ENCODE peak calls at places on chromosomes 7 and 10, in eight cellular contexts. J, P, R, L, G, E, T and I are unnamed samples.

GRCh38 chr7:149873968-149874643 is at the start of gene ATP6V0E2:
- DNase-seq in J (no peak), P (no peak), R (no peak), L (no peak), G (no peak), E (no peak), T (no peak), I (no peak)

GRCh38 chr10:123135415-123136141 is at the start of gene HMX3:
- DNase-seq in J (no peak), P (peak), R (peak), L (no peak), G (no peak), E (no peak), T (no peak), I (peak)

GRCh38 chr7:107078517-107078966 is 34.0 kb downstream of the PRKAR2B start:
- DNase-seq in J (peak), P (peak), R (peak), L (no peak), G (no peak), E (peak), T (no peak), I (no peak)

GRCh38 chr10:19922236-19922963 is 106.2 kb downstream of the PLXDC2 start:
- DNase-seq in J (no peak), P (peak), R (peak), L (no peak), G (no peak), E (no peak), T (no peak), I (no peak)

GRCh38 chr10:29681700-29682444 is 47.1 kb upstream of the SVIL start:
- DNase-seq in J (no peak), P (no peak), R (no peak), L (no peak), G (no peak), E (no peak), T (no peak), I (no peak)

GRCh38 chr10:71782917-71783490 is 9.7 kb upstream of the VSIR start:
- DNase-seq in J (no peak), P (no peak), R (no peak), L (no peak), G (no peak), E (no peak), T (no peak), I (no peak)

GRCh38 chr7:150565239-150565638 is 2.0 kb upstream of the GIMAP4 start:
- DNase-seq in J (no peak), P (no peak), R (no peak), L (no peak), G (no peak), E (no peak), T (no peak), I (no peak)

GRCh38 chr10:43204394-43204942 is 62.4 kb downstream of the RASGEF1A start:
- DNase-seq in J (no peak), P (no peak), R (no peak), L (no peak), G (no peak), E (no peak), T (no peak), I (peak)

GRCh38 chr10:132524443-132525285 is 12.9 kb upstream of the INPP5A start:
- DNase-seq in J (no peak), P (no peak), R (no peak), L (no peak), G (no peak), E (no peak), T (peak), I (no peak)

GRCh38 chr10:54903770-54904169 is 102.7 kb upstream of the PCDH15 start:
- DNase-seq in J (no peak), P (no peak), R (no peak), L (no peak), G (no peak), E (no peak), T (no peak), I (no peak)

GRCh38 chr10:73094249-73094850 is 2.3 kb downstream of the P4HA1 start:
- DNase-seq in J (no peak), P (peak), R (peak), L (no peak), G (no peak), E (no peak), T (no peak), I (no peak)

GRCh38 chr10:11297136-11297535 is 279.5 kb downstream of the CELF2 start:
- DNase-seq in J (no peak), P (no peak), R (no peak), L (no peak), G (no peak), E (no peak), T (no peak), I (no peak)

GRCh38 chr7:99143853-99144672 is at the start of gene SMURF1:
- DNase-seq in J (peak), P (peak), R (peak), L (no peak), G (peak), E (no peak), T (peak), I (peak)

GRCh38 chr7:85065888-85066485 is 120.9 kb downstream of the SEMA3D start:
- DNase-seq in J (no peak), P (no peak), R (peak), L (no peak), G (no peak), E (no peak), T (no peak), I (no peak)

GRCh38 chr7:138259675-138260074 is 183.4 kb downstream of the AKR1D1 start:
- DNase-seq in J (no peak), P (no peak), R (no peak), L (no peak), G (no peak), E (no peak), T (no peak), I (no peak)

GRCh38 chr7:24756545-24756988 is 697 bp downstream of the GSDME start:
- DNase-seq in J (no peak), P (no peak), R (peak), L (no peak), G (no peak), E (no peak), T (peak), I (no peak)

GRCh38 chr7:14899065-14899464 is 3.5 kb downstream of the DGKB start:
- DNase-seq in J (no peak), P (peak), R (no peak), L (no peak), G (no peak), E (no peak), T (no peak), I (no peak)

GRCh38 chr10:10053051-10053450 is 964.6 kb upstream of the CELF2 start:
- DNase-seq in J (no peak), P (peak), R (no peak), L (no peak), G (no peak), E (no peak), T (no peak), I (no peak)

GRCh38 chr10:60964257-60965235 is 20.6 kb upstream of the RHOBTB1 start:
- DNase-seq in J (peak), P (peak), R (peak), L (peak), G (peak), E (no peak), T (peak), I (peak)

GRCh38 chr10:990808-991207 is 2.6 kb downstream of the GTPBP4 start:
- DNase-seq in J (no peak), P (no peak), R (no peak), L (no peak), G (no peak), E (no peak), T (no peak), I (no peak)

GRCh38 chr7:1576521-1577253 is 6.9 kb upstream of the PSMG3 start:
- DNase-seq in J (no peak), P (no peak), R (no peak), L (no peak), G (no peak), E (no peak), T (no peak), I (no peak)

GRCh38 chr10:8214587-8214986 is 160.1 kb downstream of the GATA3 start:
- DNase-seq in J (no peak), P (no peak), R (no peak), L (no peak), G (no peak), E (no peak), T (no peak), I (no peak)

GRCh38 chr10:10209152-10209551 is 808.5 kb upstream of the CELF2 start:
- DNase-seq in J (no peak), P (peak), R (peak), L (no peak), G (no peak), E (no peak), T (no peak), I (no peak)

GRCh38 chr10:43816351-43817321 is 168.0 kb upstream of the ZNF32 start:
- DNase-seq in J (no peak), P (peak), R (peak), L (peak), G (no peak), E (peak), T (no peak), I (no peak)

GRCh38 chr7:130821864-130822263 is 87.9 kb upstream of the KLF14 start:
- DNase-seq in J (no peak), P (peak), R (no peak), L (no peak), G (no peak), E (no peak), T (no peak), I (no peak)

GRCh38 chr7:142568430-142569097 is 180.7 kb upstream of the PRSS1 start:
- DNase-seq in J (no peak), P (peak), R (peak), L (no peak), G (no peak), E (peak), T (no peak), I (no peak)

GRCh38 chr10:73965890-73966768 is 31.8 kb upstream of the VCL start:
- DNase-seq in J (peak), P (peak), R (peak), L (peak), G (no peak), E (peak), T (peak), I (peak)

GRCh38 chr10:43206391-43207235 is 60.3 kb downstream of the RASGEF1A start:
- DNase-seq in J (no peak), P (no peak), R (no peak), L (no peak), G (peak), E (no peak), T (peak), I (peak)

GRCh38 chr7:2242541-2243482 is 786 bp downstream of the NUDT1 start:
- DNase-seq in J (peak), P (no peak), R (peak), L (no peak), G (no peak), E (no peak), T (no peak), I (peak)

GRCh38 chr7:5574770-5575269 is 151.2 kb upstream of the TNRC18 start:
- DNase-seq in J (no peak), P (no peak), R (no peak), L (no peak), G (no peak), E (no peak), T (peak), I (peak)

GRCh38 chr7:2098056-2098455 is 134.7 kb downstream of the MAD1L1 start:
- DNase-seq in J (no peak), P (no peak), R (no peak), L (no peak), G (no peak), E (no peak), T (no peak), I (no peak)

GRCh38 chr10:120581496-120581895 is 124.5 kb downstream of the PLPP4 start:
- DNase-seq in J (no peak), P (no peak), R (no peak), L (no peak), G (no peak), E (no peak), T (no peak), I (no peak)
- TF ChIP-seq CTCF in J (no peak), P (no peak), R (no peak), L (peak), G (no peak), E (no peak), T (no peak), I (no peak)

GRCh38 chr10:76632158-76633051 is 1005.2 kb downstream of the KCNMA1 start:
- DNase-seq in J (no peak), P (no peak), R (no peak), L (no peak), G (no peak), E (no peak), T (no peak), I (peak)
- TF ChIP-seq CTCF in J (peak), P (peak), R (peak), L (peak), G (peak), E (peak), T (no peak), I (no peak)

GRCh38 chr7:148702876-148703670 is 4.4 kb downstream of the CUL1 start:
- DNase-seq in J (no peak), P (peak), R (no peak), L (no peak), G (no peak), E (no peak), T (no peak), I (no peak)
- TF ChIP-seq CTCF in J (no peak), P (no peak), R (no peak), L (no peak), G (no peak), E (no peak), T (no peak), I (no peak)

DNA sequence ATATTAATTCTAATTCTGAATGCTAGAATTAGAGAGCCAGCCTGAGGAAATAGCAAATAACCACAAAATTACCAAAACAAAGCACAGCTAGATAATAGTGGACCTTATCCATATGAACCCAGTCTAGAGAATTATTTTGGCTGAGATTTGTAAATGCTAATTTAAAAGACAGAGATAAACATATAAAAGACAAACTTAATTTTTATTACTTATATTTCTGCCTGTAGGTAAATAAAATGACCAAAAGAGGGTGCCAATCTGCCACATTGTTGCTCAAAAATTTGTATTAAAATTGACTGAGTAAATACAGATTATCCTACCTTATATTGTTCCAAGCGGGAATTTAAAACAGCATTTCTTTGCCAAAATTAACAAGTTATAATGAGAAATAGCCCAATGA is 20.2 kb downstream of the RTKN2 start:
- DNase-seq in J (no peak), P (peak), R (peak), L (no peak), G (no peak), E (no peak), T (no peak), I (no peak)
- TF ChIP-seq CTCF in J (peak), P (peak), R (peak), L (peak), G (no peak), E (peak), T (no peak), I (no peak)

DNA sequence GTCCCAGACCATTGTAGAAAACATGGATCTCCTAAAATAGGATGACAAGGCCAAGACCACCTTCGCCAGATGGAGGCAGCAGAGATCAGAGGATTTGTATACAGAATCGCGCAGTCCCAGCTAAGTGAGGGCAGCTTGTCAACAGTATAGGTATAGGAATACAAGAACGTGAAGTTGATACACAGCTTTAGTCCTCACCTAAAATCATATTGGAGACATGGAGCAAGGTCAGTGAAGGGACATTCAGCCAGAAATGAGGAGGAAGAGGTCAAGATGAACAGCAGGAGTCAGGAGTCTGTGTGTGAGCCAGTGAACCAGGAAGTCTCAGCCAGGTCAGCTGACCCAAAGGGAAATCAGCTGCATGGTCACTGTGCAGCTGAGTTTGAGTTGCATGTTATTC is 263.4 kb upstream of the PRKCQ start:
- DNase-seq in J (no peak), P (peak), R (no peak), L (no peak), G (no peak), E (no peak), T (no peak), I (no peak)
- TF ChIP-seq CTCF in J (no peak), P (peak), R (no peak), L (no peak), G (no peak), E (no peak), T (no peak), I (no peak)